ENCODE peak calls at places on chromosomes 4 and X, in six cellular contexts. One of them, this sample, is unnamed.

GRCh38 chrX:100376581-100376980 is 33.5 kb downstream of the PCDH19 start:
- DNase-seq in right lobe of liver: no peak
- DNase-seq in NCI-H2171 treated with DMSO at 0.1 percent for 48 hours: no peak
- DNase-seq in fibroblast of the aortic adventitia: peak
- DNase-seq in cardiac muscle cell: no peak
- DNase-seq in GM04503: peak
- DNase-seq in this sample: no peak

GRCh38 chr4:173243321-173243720 is 74.7 kb downstream of the GALNT7 start:
- DNase-seq in right lobe of liver: no peak
- DNase-seq in NCI-H2171 treated with DMSO at 0.1 percent for 48 hours: no peak
- DNase-seq in fibroblast of the aortic adventitia: peak
- DNase-seq in cardiac muscle cell: no peak
- DNase-seq in GM04503: peak
- DNase-seq in this sample: no peak

GRCh38 chr4:25575581-25575980 is 80.1 kb upstream of the SLC34A2 start:
- DNase-seq in right lobe of liver: no peak
- DNase-seq in NCI-H2171 treated with DMSO at 0.1 percent for 48 hours: no peak
- DNase-seq in fibroblast of the aortic adventitia: no peak
- DNase-seq in cardiac muscle cell: no peak
- DNase-seq in GM04503: no peak
- DNase-seq in this sample: no peak

GRCh38 chr4:156971168-156971601 is 414 bp downstream of the PDGFC start:
- DNase-seq in right lobe of liver: peak
- DNase-seq in NCI-H2171 treated with DMSO at 0.1 percent for 48 hours: no peak
- DNase-seq in fibroblast of the aortic adventitia: no peak
- DNase-seq in cardiac muscle cell: peak
- DNase-seq in GM04503: no peak
- DNase-seq in this sample: peak

GRCh38 chrX:100424012-100424411 is 13.9 kb upstream of the PCDH19 start:
- DNase-seq in right lobe of liver: no peak
- DNase-seq in NCI-H2171 treated with DMSO at 0.1 percent for 48 hours: no peak
- DNase-seq in fibroblast of the aortic adventitia: no peak
- DNase-seq in cardiac muscle cell: peak
- DNase-seq in GM04503: no peak
- DNase-seq in this sample: no peak

GRCh38 chr4:40718571-40718970 is 31.2 kb upstream of the NSUN7 start:
- DNase-seq in right lobe of liver: peak
- DNase-seq in NCI-H2171 treated with DMSO at 0.1 percent for 48 hours: no peak
- DNase-seq in fibroblast of the aortic adventitia: no peak
- DNase-seq in cardiac muscle cell: no peak
- DNase-seq in GM04503: no peak
- DNase-seq in this sample: no peak

GRCh38 chr4:109592367-109592766 is 32.3 kb downstream of the MCUB start:
- DNase-seq in right lobe of liver: no peak
- DNase-seq in NCI-H2171 treated with DMSO at 0.1 percent for 48 hours: no peak
- DNase-seq in fibroblast of the aortic adventitia: no peak
- DNase-seq in cardiac muscle cell: no peak
- DNase-seq in GM04503: no peak
- DNase-seq in this sample: no peak

GRCh38 chrX:70806081-70806480 is 102.4 kb downstream of the TEX11 start:
- DNase-seq in right lobe of liver: no peak
- DNase-seq in NCI-H2171 treated with DMSO at 0.1 percent for 48 hours: no peak
- DNase-seq in fibroblast of the aortic adventitia: no peak
- DNase-seq in cardiac muscle cell: no peak
- DNase-seq in GM04503: no peak
- DNase-seq in this sample: no peak

GRCh38 chrX:130083656-130084382 is 26.5 kb downstream of the ELF4 start:
- DNase-seq in right lobe of liver: no peak
- DNase-seq in NCI-H2171 treated with DMSO at 0.1 percent for 48 hours: no peak
- DNase-seq in fibroblast of the aortic adventitia: no peak
- DNase-seq in cardiac muscle cell: no peak
- DNase-seq in GM04503: no peak
- DNase-seq in this sample: no peak

GRCh38 chr4:119526786-119527550 is 101.6 kb downstream of the PDE5A start:
- DNase-seq in right lobe of liver: no peak
- DNase-seq in NCI-H2171 treated with DMSO at 0.1 percent for 48 hours: no peak
- DNase-seq in fibroblast of the aortic adventitia: peak
- DNase-seq in cardiac muscle cell: no peak
- DNase-seq in GM04503: no peak
- DNase-seq in this sample: no peak

GRCh38 chr4:44679060-44679459 is 840 bp downstream of the GUF1 start:
- DNase-seq in right lobe of liver: no peak
- DNase-seq in NCI-H2171 treated with DMSO at 0.1 percent for 48 hours: no peak
- DNase-seq in fibroblast of the aortic adventitia: no peak
- DNase-seq in cardiac muscle cell: no peak
- DNase-seq in GM04503: no peak
- DNase-seq in this sample: no peak

GRCh38 chr4:1369484-1370079 is 22.6 kb downstream of the UVSSA start:
- DNase-seq in right lobe of liver: peak
- DNase-seq in NCI-H2171 treated with DMSO at 0.1 percent for 48 hours: no peak
- DNase-seq in fibroblast of the aortic adventitia: no peak
- DNase-seq in cardiac muscle cell: no peak
- DNase-seq in GM04503: no peak
- DNase-seq in this sample: no peak

GRCh38 chr4:17072483-17072882 is 174.0 kb upstream of the LDB2 start:
- DNase-seq in right lobe of liver: no peak
- DNase-seq in NCI-H2171 treated with DMSO at 0.1 percent for 48 hours: no peak
- DNase-seq in fibroblast of the aortic adventitia: peak
- DNase-seq in cardiac muscle cell: no peak
- DNase-seq in GM04503: no peak
- DNase-seq in this sample: no peak

GRCh38 chrX:13046035-13046851 is 1.8 kb upstream of the FAM9C start:
- DNase-seq in right lobe of liver: no peak
- DNase-seq in NCI-H2171 treated with DMSO at 0.1 percent for 48 hours: no peak
- DNase-seq in fibroblast of the aortic adventitia: peak
- DNase-seq in cardiac muscle cell: no peak
- DNase-seq in GM04503: no peak
- DNase-seq in this sample: no peak

GRCh38 chr4:106583567-106583966 is 215.0 kb upstream of the GIMD1 start:
- DNase-seq in right lobe of liver: no peak
- DNase-seq in NCI-H2171 treated with DMSO at 0.1 percent for 48 hours: no peak
- DNase-seq in fibroblast of the aortic adventitia: peak
- DNase-seq in cardiac muscle cell: no peak
- DNase-seq in GM04503: peak
- DNase-seq in this sample: no peak

GRCh38 chr4:129326810-129327209 is 230.9 kb downstream of the C4orf33 start:
- DNase-seq in right lobe of liver: no peak
- DNase-seq in NCI-H2171 treated with DMSO at 0.1 percent for 48 hours: no peak
- DNase-seq in fibroblast of the aortic adventitia: no peak
- DNase-seq in cardiac muscle cell: no peak
- DNase-seq in GM04503: no peak
- DNase-seq in this sample: no peak

GRCh38 chrX:134743121-134743520 is 84.8 kb upstream of the PLAC1 start:
- DNase-seq in right lobe of liver: no peak
- DNase-seq in NCI-H2171 treated with DMSO at 0.1 percent for 48 hours: no peak
- DNase-seq in fibroblast of the aortic adventitia: peak
- DNase-seq in cardiac muscle cell: no peak
- DNase-seq in GM04503: no peak
- DNase-seq in this sample: no peak

GRCh38 chr4:40182979-40183378 is 13.9 kb upstream of the RHOH start:
- DNase-seq in right lobe of liver: no peak
- DNase-seq in NCI-H2171 treated with DMSO at 0.1 percent for 48 hours: no peak
- DNase-seq in fibroblast of the aortic adventitia: no peak
- DNase-seq in cardiac muscle cell: no peak
- DNase-seq in GM04503: no peak
- DNase-seq in this sample: no peak

GRCh38 chrX:2371026-2371778 is 129.6 kb downstream of the DHRSX start:
- DNase-seq in right lobe of liver: no peak
- DNase-seq in NCI-H2171 treated with DMSO at 0.1 percent for 48 hours: no peak
- DNase-seq in fibroblast of the aortic adventitia: no peak
- DNase-seq in cardiac muscle cell: peak
- DNase-seq in GM04503: no peak
- DNase-seq in this sample: no peak

GRCh38 chr4:183195534-183195933 is 96.5 kb downstream of the WWC2 start:
- DNase-seq in right lobe of liver: no peak
- DNase-seq in NCI-H2171 treated with DMSO at 0.1 percent for 48 hours: no peak
- DNase-seq in fibroblast of the aortic adventitia: no peak
- DNase-seq in cardiac muscle cell: no peak
- DNase-seq in GM04503: no peak
- DNase-seq in this sample: no peak

GRCh38 chr4:122456228-122457106 is at the start of gene IL2:
- DNase-seq in right lobe of liver: no peak
- DNase-seq in NCI-H2171 treated with DMSO at 0.1 percent for 48 hours: no peak
- DNase-seq in fibroblast of the aortic adventitia: no peak
- DNase-seq in cardiac muscle cell: no peak
- DNase-seq in GM04503: no peak
- DNase-seq in this sample: no peak

GRCh38 chr4:8037150-8037769 is 97.6 kb upstream of the AFAP1 start:
- DNase-seq in right lobe of liver: no peak
- DNase-seq in NCI-H2171 treated with DMSO at 0.1 percent for 48 hours: no peak
- DNase-seq in fibroblast of the aortic adventitia: no peak
- DNase-seq in cardiac muscle cell: no peak
- DNase-seq in GM04503: no peak
- DNase-seq in this sample: no peak

GRCh38 chr4:168028568-168028967 is 63.8 kb upstream of the ANXA10 start:
- DNase-seq in right lobe of liver: no peak
- DNase-seq in NCI-H2171 treated with DMSO at 0.1 percent for 48 hours: peak
- DNase-seq in fibroblast of the aortic adventitia: no peak
- DNase-seq in cardiac muscle cell: no peak
- DNase-seq in GM04503: no peak
- DNase-seq in this sample: no peak

GRCh38 chr4:185426960-185427688 is 1.4 kb upstream of the UFSP2 start:
- DNase-seq in right lobe of liver: no peak
- DNase-seq in NCI-H2171 treated with DMSO at 0.1 percent for 48 hours: no peak
- DNase-seq in fibroblast of the aortic adventitia: no peak
- DNase-seq in cardiac muscle cell: no peak
- DNase-seq in GM04503: no peak
- DNase-seq in this sample: peak

GRCh38 chrX:45954026-45954425 is 591.2 kb downstream of the ZNF674 start:
- DNase-seq in right lobe of liver: no peak
- DNase-seq in NCI-H2171 treated with DMSO at 0.1 percent for 48 hours: no peak
- DNase-seq in fibroblast of the aortic adventitia: no peak
- DNase-seq in cardiac muscle cell: no peak
- DNase-seq in GM04503: no peak
- DNase-seq in this sample: no peak

GRCh38 chrX:11040976-11041375 is 70.2 kb upstream of the HCCS start:
- DNase-seq in right lobe of liver: no peak
- DNase-seq in NCI-H2171 treated with DMSO at 0.1 percent for 48 hours: no peak
- DNase-seq in fibroblast of the aortic adventitia: peak
- DNase-seq in cardiac muscle cell: no peak
- DNase-seq in GM04503: no peak
- DNase-seq in this sample: no peak

GRCh38 chr4:107666134-107666533 is 53.9 kb downstream of the PAPSS1 start:
- DNase-seq in right lobe of liver: no peak
- DNase-seq in NCI-H2171 treated with DMSO at 0.1 percent for 48 hours: no peak
- DNase-seq in fibroblast of the aortic adventitia: peak
- DNase-seq in cardiac muscle cell: no peak
- DNase-seq in GM04503: no peak
- DNase-seq in this sample: no peak

GRCh38 chr4:77819409-77819835 is 254 bp upstream of the CNOT6L start:
- DNase-seq in right lobe of liver: no peak
- DNase-seq in NCI-H2171 treated with DMSO at 0.1 percent for 48 hours: no peak
- DNase-seq in fibroblast of the aortic adventitia: no peak
- DNase-seq in cardiac muscle cell: peak
- DNase-seq in GM04503: no peak
- DNase-seq in this sample: no peak

GRCh38 chrX:72247206-72247944 is 8.5 kb upstream of the ERCC6L start:
- DNase-seq in right lobe of liver: no peak
- DNase-seq in NCI-H2171 treated with DMSO at 0.1 percent for 48 hours: peak
- DNase-seq in fibroblast of the aortic adventitia: no peak
- DNase-seq in cardiac muscle cell: peak
- DNase-seq in GM04503: no peak
- DNase-seq in this sample: no peak

GRCh38 chr4:687048-687974 is 1.6 kb downstream of the SLC49A3 start:
- DNase-seq in right lobe of liver: peak
- DNase-seq in NCI-H2171 treated with DMSO at 0.1 percent for 48 hours: no peak
- DNase-seq in fibroblast of the aortic adventitia: peak
- DNase-seq in cardiac muscle cell: no peak
- DNase-seq in GM04503: peak
- DNase-seq in this sample: peak

GRCh38 chr4:55214172-55214571 is 88.8 kb upstream of the KDR start:
- DNase-seq in right lobe of liver: no peak
- DNase-seq in NCI-H2171 treated with DMSO at 0.1 percent for 48 hours: no peak
- DNase-seq in fibroblast of the aortic adventitia: no peak
- DNase-seq in cardiac muscle cell: no peak
- DNase-seq in GM04503: no peak
- DNase-seq in this sample: no peak